ENCODE peak calls at places on chromosomes 2 and 18, in eight cellular contexts. X is naive thymus-derived CD4-positive, alpha-beta T cell; C is cardiac fibroblast; U is left lung; Q is CD4-positive, CD25-positive, alpha-beta regulatory T cell; E is LoVo; D is substantia nigra; O is astrocyte of the spinal cord. V is an unnamed sample.

GRCh38 chr2:102619414-102620319 is at the start of gene SLC9A2:
- DNase-seq in X (no peak), C (peak), U (no peak), Q (peak), E (peak), D (no peak), O (no peak), V (no peak)

GRCh38 chr2:239143858-239144712 is 256.7 kb downstream of the HDAC4 start:
- DNase-seq in X (peak), C (peak), U (no peak), Q (peak), E (no peak), D (no peak), O (peak), V (peak)

GRCh38 chr18:7158201-7158600 is 40.6 kb upstream of the LAMA1 start:
- DNase-seq in X (no peak), C (peak), U (no peak), Q (no peak), E (peak), D (no peak), O (peak), V (peak)

GRCh38 chr2:20647764-20648164 is 3.1 kb downstream of the HS1BP3 start:
- DNase-seq in X (no peak), C (no peak), U (no peak), Q (no peak), E (no peak), D (no peak), O (no peak), V (no peak)

GRCh38 chr2:86037141-86037794 is 68.4 kb downstream of the POLR1A start:
- DNase-seq in X (no peak), C (peak), U (peak), Q (peak), E (no peak), D (no peak), O (peak), V (peak)

GRCh38 chr2:30733829-30734520 is 73.3 kb downstream of the CAPN13 start:
- DNase-seq in X (no peak), C (no peak), U (no peak), Q (no peak), E (no peak), D (no peak), O (no peak), V (no peak)

GRCh38 chr18:11522992-11523391 is 86.4 kb upstream of the SLC35G4 start:
- DNase-seq in X (no peak), C (no peak), U (no peak), Q (no peak), E (no peak), D (no peak), O (no peak), V (peak)

GRCh38 chr2:238702691-238703415 is 145.0 kb upstream of the TWIST2 start:
- DNase-seq in X (no peak), C (no peak), U (no peak), Q (no peak), E (no peak), D (no peak), O (no peak), V (no peak)

GRCh38 chr2:157193461-157193860 is 64.0 kb upstream of the GALNT5 start:
- DNase-seq in X (no peak), C (no peak), U (no peak), Q (no peak), E (no peak), D (no peak), O (no peak), V (no peak)

GRCh38 chr18:40058811-40059570 is 1896.0 kb upstream of the PIK3C3 start:
- DNase-seq in X (no peak), C (no peak), U (no peak), Q (no peak), E (no peak), D (no peak), O (peak), V (no peak)

GRCh38 chr2:122927710-122928249 is 1097.3 kb upstream of the CNTNAP5 start:
- DNase-seq in X (no peak), C (no peak), U (no peak), Q (no peak), E (no peak), D (no peak), O (no peak), V (no peak)

GRCh38 chr2:190574169-190574568 is 39.6 kb upstream of the NEMP2 start:
- DNase-seq in X (no peak), C (peak), U (no peak), Q (no peak), E (no peak), D (no peak), O (no peak), V (no peak)

GRCh38 chr2:238667008-238667407 is 180.9 kb upstream of the TWIST2 start:
- DNase-seq in X (no peak), C (peak), U (no peak), Q (no peak), E (no peak), D (no peak), O (peak), V (no peak)

GRCh38 chr2:237558918-237559645 is 7.3 kb upstream of the PRLH start:
- DNase-seq in X (no peak), C (peak), U (peak), Q (no peak), E (peak), D (no peak), O (peak), V (peak)

GRCh38 chr2:190695739-190696138 is 46.9 kb downstream of the NAB1 start:
- DNase-seq in X (no peak), C (no peak), U (no peak), Q (peak), E (no peak), D (no peak), O (no peak), V (no peak)

GRCh38 chr18:10543277-10543676 is 17.4 kb downstream of the NAPG start:
- DNase-seq in X (no peak), C (no peak), U (no peak), Q (no peak), E (no peak), D (no peak), O (no peak), V (peak)

GRCh38 chr2:238857929-238858328 is 10.0 kb downstream of the TWIST2 start:
- DNase-seq in X (no peak), C (no peak), U (no peak), Q (no peak), E (no peak), D (no peak), O (no peak), V (no peak)

GRCh38 chr2:177306550-177306949 is 42.0 kb upstream of the NFE2L2 start:
- DNase-seq in X (no peak), C (peak), U (no peak), Q (no peak), E (no peak), D (no peak), O (no peak), V (no peak)

GRCh38 chr18:9022397-9023170 is 79.9 kb upstream of the NDUFV2 start:
- DNase-seq in X (no peak), C (peak), U (no peak), Q (no peak), E (no peak), D (no peak), O (peak), V (no peak)

GRCh38 chr2:128367601-128368359 is 49.1 kb upstream of the HS6ST1 start:
- DNase-seq in X (no peak), C (no peak), U (no peak), Q (no peak), E (no peak), D (no peak), O (no peak), V (no peak)

GRCh38 chr18:27114842-27115241 is 70.3 kb downstream of the CHST9 start:
- DNase-seq in X (no peak), C (no peak), U (no peak), Q (no peak), E (no peak), D (no peak), O (no peak), V (no peak)

GRCh38 chr18:34840416-34840815 is 130.3 kb downstream of the DTNA start:
- DNase-seq in X (no peak), C (no peak), U (no peak), Q (no peak), E (no peak), D (no peak), O (no peak), V (no peak)

GRCh38 chr2:54482725-54483124 is 26.6 kb downstream of the SPTBN1 start:
- DNase-seq in X (no peak), C (peak), U (no peak), Q (no peak), E (peak), D (no peak), O (peak), V (peak)

GRCh38 chr2:170715062-170715931 is at the start of gene SP5:
- DNase-seq in X (peak), C (peak), U (peak), Q (peak), E (peak), D (no peak), O (peak), V (peak)

GRCh38 chr18:47606526-47606925 is 323.9 kb downstream of the SMAD2 start:
- DNase-seq in X (no peak), C (no peak), U (no peak), Q (no peak), E (no peak), D (no peak), O (no peak), V (no peak)

GRCh38 chr2:116057538-116057937 is 1615.1 kb downstream of the DPP10 start:
- DNase-seq in X (no peak), C (no peak), U (no peak), Q (no peak), E (no peak), D (no peak), O (no peak), V (no peak)

GRCh38 chr2:144480257-144480656 is 39.7 kb downstream of the ZEB2 start:
- DNase-seq in X (no peak), C (peak), U (no peak), Q (no peak), E (no peak), D (no peak), O (no peak), V (peak)

GRCh38 chr18:10270160-10270571 is 184.3 kb upstream of the APCDD1 start:
- DNase-seq in X (no peak), C (peak), U (no peak), Q (no peak), E (no peak), D (no peak), O (peak), V (no peak)

GRCh38 chr2:42101641-42102605 is 54.1 kb downstream of the PKDCC start:
- DNase-seq in X (peak), C (peak), U (peak), Q (peak), E (no peak), D (no peak), O (peak), V (peak)

GRCh38 chr2:20852139-20852538 is 29.2 kb upstream of the LDAH start:
- DNase-seq in X (no peak), C (no peak), U (no peak), Q (no peak), E (no peak), D (no peak), O (no peak), V (no peak)

GRCh38 chr2:240472078-240472790 is 36.8 kb downstream of the GPC1 start:
- DNase-seq in X (no peak), C (no peak), U (peak), Q (no peak), E (no peak), D (no peak), O (no peak), V (no peak)

GRCh38 chr2:200308001-200308400 is 1.5 kb downstream of the SPATS2L start:
- DNase-seq in X (no peak), C (peak), U (no peak), Q (no peak), E (no peak), D (no peak), O (peak), V (peak)

GRCh38 chr2:197919487-197919886 is 115.1 kb downstream of the PLCL1 start:
- DNase-seq in X (no peak), C (peak), U (no peak), Q (no peak), E (no peak), D (no peak), O (no peak), V (no peak)

GRCh38 chr2:143968860-143969259 is 551.1 kb downstream of the ZEB2 start:
- DNase-seq in X (no peak), C (no peak), U (no peak), Q (no peak), E (no peak), D (no peak), O (no peak), V (no peak)